ENCODE peak calls at places on chromosomes 5 and 9, in six cellular contexts. C is neural progenitor cell; T is effector memory CD4-positive, alpha-beta T cell; Y is PC-9; V is transverse colon; E is vagina. H is an unnamed sample.

GRCh38 chr9:128091144-128091543 is 23.1 kb downstream of the SLC25A25 start:
- DNase-seq in Y (no peak), T (no peak), V (peak; percentile 48), C (no peak), E (no peak), H (no peak)

GRCh38 chr5:156367602-156368001 is 40.6 kb downstream of the SGCD start:
- DNase-seq in Y (no peak), C (no peak), E (no peak), V (no peak), T (no peak), H (no peak)

GRCh38 chr5:1338518-1339070 is 6.3 kb downstream of the CLPTM1L start:
- DNase-seq in Y (no peak), T (no peak), V (no peak), E (no peak), C (no peak), H (no peak)

GRCh38 chr9:38010918-38011704 is 57.9 kb downstream of the SHB start:
- DNase-seq in V (no peak), C (no peak), T (no peak), E (no peak), Y (no peak), H (no peak)

GRCh38 chr9:96241391-96241809 is 60.6 kb downstream of the HSD17B3 start:
- DNase-seq in Y (peak; percentile 41), E (no peak), C (no peak), V (no peak), T (no peak), H (peak; percentile 86)

GRCh38 chr9:35548571-35548970 is 56.5 kb upstream of the TESK1 start:
- DNase-seq in Y (no peak), C (no peak), T (no peak), E (no peak), V (no peak), H (no peak)

GRCh38 chr9:114798793-114799427 is 6.9 kb downstream of the TNFSF15 start:
- DNase-seq in C (no peak), E (no peak), V (no peak), Y (no peak), T (no peak), H (no peak)

GRCh38 chr5:16740046-16740445 is 123.2 kb upstream of the RETREG1 start:
- DNase-seq in Y (no peak), C (peak; percentile 66), E (no peak), T (no peak), V (no peak), H (no peak)

GRCh38 chr5:94174748-94175411 is 433.5 kb upstream of the POU5F2 start:
- DNase-seq in Y (no peak), V (no peak), E (no peak), T (no peak), C (no peak), H (peak; percentile 51)

GRCh38 chr9:26706223-26706622 is 186.4 kb downstream of the CAAP1 start:
- DNase-seq in T (no peak), V (no peak), C (no peak), Y (no peak), E (no peak), H (peak; percentile 18)

GRCh38 chr5:7824995-7825394 is 25.9 kb downstream of the CFAP90 start:
- DNase-seq in T (no peak), C (no peak), E (no peak), Y (no peak), V (no peak), H (no peak)

GRCh38 chr9:121814594-121814993 is 163.2 kb downstream of the DAB2IP start:
- DNase-seq in C (no peak), V (no peak), T (no peak), E (no peak), Y (no peak), H (no peak)

GRCh38 chr9:13033959-13034695 is 245.4 kb downstream of the MPDZ start:
- DNase-seq in V (peak; percentile 48), Y (peak; percentile 37), C (peak; percentile 83), T (no peak), E (no peak), H (peak; percentile 84)

GRCh38 chr9:34163439-34163838 is 15.4 kb upstream of the UBAP1 start:
- DNase-seq in Y (peak; percentile 45), T (no peak), V (no peak), E (no peak), C (no peak), H (peak; percentile 76)

GRCh38 chr9:5582835-5583195 is 46.1 kb upstream of the RIC1 start:
- DNase-seq in T (no peak), E (no peak), Y (no peak), V (no peak), C (no peak), H (no peak)

GRCh38 chr9:110532908-110533665 is 46.5 kb downstream of the SVEP1 start:
- DNase-seq in Y (no peak), E (no peak), T (no peak), V (no peak), C (no peak), H (no peak)

GRCh38 chr5:16673241-16673998 is 56.6 kb upstream of the RETREG1 start:
- DNase-seq in Y (no peak), C (no peak), T (no peak), V (peak; percentile 53), E (no peak), H (no peak)

GRCh38 chr9:76257224-76257794 is 136.9 kb downstream of the RFK start:
- DNase-seq in V (no peak), C (no peak), T (no peak), E (no peak), Y (no peak), H (no peak)

GRCh38 chr9:83934569-83935275 is 13.5 kb upstream of the KIF27 start:
- DNase-seq in T (no peak), V (no peak), E (no peak), C (no peak), Y (peak; percentile 90), H (peak; percentile 77)

GRCh38 chr9:134945509-134946275 is 28.0 kb upstream of the FCN1 start:
- DNase-seq in Y (no peak), C (no peak), T (no peak), V (no peak), E (no peak), H (no peak)

GRCh38 chr5:159449925-159450324 is 119.6 kb upstream of the IL12B start:
- DNase-seq in C (no peak), Y (peak; percentile 67), T (no peak), E (no peak), V (no peak), H (peak; percentile 87)

GRCh38 chr5:76294573-76294972 is 108.5 kb upstream of the IQGAP2 start:
- DNase-seq in E (no peak), V (no peak), Y (no peak), T (no peak), C (no peak), H (no peak)

GRCh38 chr5:118126159-118126558 is 862.2 kb downstream of the DTWD2 start:
- DNase-seq in T (no peak), E (no peak), V (no peak), Y (no peak), C (no peak), H (no peak)

GRCh38 chr5:87101321-87101720 is 166.4 kb upstream of the RASA1 start:
- DNase-seq in Y (no peak), T (no peak), V (no peak), C (no peak), E (no peak), H (no peak)

GRCh38 chr5:151319334-151319733 is 15.8 kb upstream of the SLC36A3 start:
- DNase-seq in Y (no peak), E (peak; percentile 56), V (peak; percentile 9), T (no peak), C (no peak), H (peak; percentile 51)

GRCh38 chr9:4038182-4038723 is 261.6 kb downstream of the GLIS3 start:
- DNase-seq in Y (peak; percentile 82), V (no peak), C (no peak), T (no peak), E (no peak), H (peak; percentile 75)

GRCh38 chr5:60458669-60459068 is 241.3 kb downstream of the DEPDC1B start:
- DNase-seq in C (no peak), T (no peak), Y (no peak), E (no peak), V (no peak), H (no peak)

GRCh38 chr5:60453186-60453976 is 246.6 kb downstream of the DEPDC1B start:
- DNase-seq in E (no peak), T (no peak), Y (no peak), C (no peak), V (no peak), H (no peak)

GRCh38 chr5:60455589-60455988 is 244.4 kb downstream of the DEPDC1B start:
- DNase-seq in T (no peak), V (no peak), Y (no peak), C (no peak), E (no peak), H (no peak)

DNA sequence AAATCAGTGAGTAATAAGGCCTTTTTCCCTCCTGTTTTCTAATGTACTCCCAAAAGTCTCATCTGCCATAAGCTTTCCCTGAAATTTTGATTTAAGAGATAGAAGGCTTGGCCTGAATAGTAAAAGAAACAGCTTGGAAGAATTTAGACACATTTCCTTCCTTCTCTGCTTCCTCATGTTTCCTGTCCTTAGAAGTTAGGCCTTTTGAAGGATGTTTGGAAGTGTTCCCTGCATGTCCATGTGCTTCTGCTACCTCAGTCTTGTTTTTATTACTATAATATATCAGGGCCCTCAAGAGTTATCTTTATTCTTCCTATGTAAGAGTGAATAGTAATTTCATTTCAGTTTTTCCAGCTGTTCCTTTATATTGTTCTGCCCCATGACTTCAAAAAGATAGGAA is 242.7 kb downstream of the DEPDC1B start:
- DNase-seq in Y (no peak), V (no peak), E (no peak), T (no peak), C (no peak), H (no peak)
- H3K4me1 ChIP-seq in Y (no peaks in the 10 kb centered on the region), V (no peaks in the 10 kb centered on the region), E (no peaks in the 10 kb centered on the region), T (no peaks in the 10 kb centered on the region), C (no peaks in the 10 kb centered on the region), H (no peaks in the 10 kb centered on the region)

DNA sequence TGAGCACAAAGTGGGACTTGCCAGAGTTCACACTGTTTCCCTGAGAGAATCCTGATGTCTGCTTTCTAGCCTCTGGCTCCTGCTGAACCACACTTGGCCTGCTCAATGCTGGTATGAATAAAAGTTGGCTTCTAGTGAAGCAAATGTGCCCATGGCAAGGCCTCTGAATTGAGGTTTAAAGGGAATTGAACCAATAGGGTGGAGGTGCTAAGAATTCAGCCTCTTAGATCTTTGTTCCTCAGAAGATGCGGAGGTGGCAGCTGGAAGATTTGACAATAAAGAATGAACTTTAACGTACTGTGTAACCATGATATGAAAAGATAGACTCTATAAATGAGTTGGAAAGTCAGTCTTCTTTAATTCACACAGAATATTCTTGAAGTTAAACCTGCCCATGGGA is 57.2 kb downstream of the RASGRF2 start:
- DNase-seq in E (no peak), V (no peak), Y (no peak), C (no peak), T (no peak), H (no peak)
- H3K4me1 ChIP-seq in E (no peaks in the 10 kb centered on the region), V (no peaks in the 10 kb centered on the region), Y (peaks cover 7% of the 10 kb centered on the region), C (peaks cover 11% of the 10 kb centered on the region), T (peaks cover 4% of the 10 kb centered on the region), H (peaks cover 10% of the 10 kb centered on the region)

GRCh38 chr9:126621919-126622735 is 8.4 kb downstream of the LMX1B start:
- DNase-seq in V (no peak), Y (no peak), E (no peak), T (no peak), C (no peak), H (no peak)
- H3K4me1 ChIP-seq in V (no peaks in the 10 kb centered on the region), Y (no peaks in the 10 kb centered on the region), E (peaks cover 41% of the 10 kb centered on the region), T (peaks cover 24% of the 10 kb centered on the region), C (peaks cover 57% of the 10 kb centered on the region), H (no peaks in the 10 kb centered on the region)

DNA sequence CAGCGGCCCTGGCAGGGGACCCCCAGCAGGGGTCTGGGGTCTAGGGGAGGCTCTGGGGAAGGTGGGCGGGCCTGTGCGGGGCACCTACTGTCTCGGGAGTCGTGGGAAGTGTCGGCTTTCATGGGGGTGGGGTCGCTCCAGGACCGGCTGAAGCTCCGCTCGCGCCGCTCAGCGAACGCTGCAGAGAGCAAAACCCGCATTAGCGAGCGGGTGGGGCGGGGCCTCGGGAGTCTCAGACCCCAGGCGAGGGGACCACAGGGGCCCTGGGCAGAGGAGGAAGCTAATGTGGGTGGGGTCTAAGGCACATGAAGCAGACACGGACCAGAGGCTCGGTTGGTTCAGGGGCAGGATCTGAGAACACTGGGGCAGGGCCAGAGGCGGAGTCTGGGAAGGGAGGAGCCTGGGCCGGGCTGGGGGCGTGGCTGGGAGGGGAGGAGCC is 5.5 kb downstream of the NSMF start:
- DNase-seq in V (peak; percentile 85), Y (no peak), T (peak; percentile 57), E (no peak), C (peak; percentile 97), H (peak; percentile 19)
- H3K4me1 ChIP-seq in V (peaks cover 19% of the 10 kb centered on the region), Y (no peaks in the 10 kb centered on the region), T (peaks cover 52% of the 10 kb centered on the region), E (peaks cover 31% of the 10 kb centered on the region), C (peaks cover 20% of the 10 kb centered on the region), H (no peaks in the 10 kb centered on the region)